ENCODE peak calls at places on chromosome 13, in four cellular contexts. Q is PC-3, F is HCT116, G is GM23248. J is an unnamed sample.

GRCh38 chr13:97600438-97601080 is 166.6 kb downstream of the RAP2A start:
- DNase-seq in Q (peak; percentile 77), F (no peak), G (peak; percentile 69), J (no peak)

GRCh38 chr13:48687249-48687648 is 33.5 kb downstream of the CYSLTR2 start:
- DNase-seq in Q (no peak), F (no peak), G (no peak), J (no peak)

GRCh38 chr13:30835442-30835841 is 70.6 kb upstream of the MEDAG start:
- DNase-seq in Q (no peak), F (no peak), G (no peak), J (no peak)

GRCh38 chr13:20901668-20902437 is 693 bp downstream of the XPO4 start:
- DNase-seq in Q (peak; percentile 55), F (peak; percentile 15), G (peak; percentile 75), J (peak; percentile 52)

GRCh38 chr13:92187378-92187989 is 789.1 kb downstream of the GPC5 start:
- DNase-seq in Q (peak; percentile 46), F (no peak), G (peak; percentile 44), J (peak; percentile 52)

GRCh38 chr13:87669379-87669978 is 1.7 kb upstream of the SLITRK5 start:
- DNase-seq in Q (peak; percentile 59), F (no peak), G (peak; percentile 44), J (peak; percentile 56)

GRCh38 chr13:45604892-45605291 is 10.6 kb downstream of the ERICH6B start:
- DNase-seq in Q (no peak), F (no peak), G (no peak), J (no peak)

GRCh38 chr13:42334329-42334706 is 62.4 kb downstream of the AKAP11 start:
- DNase-seq in Q (no peak), F (no peak), G (no peak), J (no peak)

GRCh38 chr13:107883561-107884175 is 331.7 kb downstream of the LIG4 start:
- DNase-seq in Q (peak; percentile 93), F (no peak), G (peak; percentile 83), J (no peak)

GRCh38 chr13:107886118-107886517 is 329.2 kb downstream of the LIG4 start:
- DNase-seq in Q (peak; percentile 31), F (no peak), G (no peak), J (no peak)

GRCh38 chr13:107884564-107884963 is 330.8 kb downstream of the LIG4 start:
- DNase-seq in Q (no peak), F (no peak), G (no peak), J (no peak)

GRCh38 chr13:107882708-107883560 is 332.4 kb downstream of the LIG4 start:
- DNase-seq in Q (peak; percentile 42), F (no peak), G (no peak), J (no peak)

GRCh38 chr13:107881362-107881761 is 334.0 kb downstream of the LIG4 start:
- DNase-seq in Q (peak; percentile 89), F (no peak), G (peak; percentile 55), J (no peak)
- TF ChIP-seq EZH2phosphoT487 in Q (no peak), F (no peak), G (peak; percentile 86), J (no peak)

GRCh38 chr13:112067871-112068305 is 939 bp downstream of the SOX1 start:
- DNase-seq in Q (no peak), F (no peak), G (peak; percentile 23), J (peak; percentile 76)

GRCh38 chr13:112068531-112069062 is 1.6 kb downstream of the SOX1 start:
- DNase-seq in Q (no peak), F (no peak), G (no peak), J (peak; percentile 57)

GRCh38 chr13:112071011-112071901 is 4.3 kb downstream of the SOX1 start:
- DNase-seq in Q (no peak), F (no peak), G (no peak), J (peak; percentile 37)

GRCh38 chr13:112069063-112069726 is 2.2 kb downstream of the SOX1 start:
- DNase-seq in Q (no peak), F (no peak), G (no peak), J (peak; percentile 62)

GRCh38 chr13:112069727-112070300 is 2.9 kb downstream of the SOX1 start:
- DNase-seq in Q (no peak), F (no peak), G (no peak), J (peak; percentile 57)
- TF ChIP-seq EZH2 in Q (no peak), F (no peak), G (no peak), J (peak; percentile 67)

DNA sequence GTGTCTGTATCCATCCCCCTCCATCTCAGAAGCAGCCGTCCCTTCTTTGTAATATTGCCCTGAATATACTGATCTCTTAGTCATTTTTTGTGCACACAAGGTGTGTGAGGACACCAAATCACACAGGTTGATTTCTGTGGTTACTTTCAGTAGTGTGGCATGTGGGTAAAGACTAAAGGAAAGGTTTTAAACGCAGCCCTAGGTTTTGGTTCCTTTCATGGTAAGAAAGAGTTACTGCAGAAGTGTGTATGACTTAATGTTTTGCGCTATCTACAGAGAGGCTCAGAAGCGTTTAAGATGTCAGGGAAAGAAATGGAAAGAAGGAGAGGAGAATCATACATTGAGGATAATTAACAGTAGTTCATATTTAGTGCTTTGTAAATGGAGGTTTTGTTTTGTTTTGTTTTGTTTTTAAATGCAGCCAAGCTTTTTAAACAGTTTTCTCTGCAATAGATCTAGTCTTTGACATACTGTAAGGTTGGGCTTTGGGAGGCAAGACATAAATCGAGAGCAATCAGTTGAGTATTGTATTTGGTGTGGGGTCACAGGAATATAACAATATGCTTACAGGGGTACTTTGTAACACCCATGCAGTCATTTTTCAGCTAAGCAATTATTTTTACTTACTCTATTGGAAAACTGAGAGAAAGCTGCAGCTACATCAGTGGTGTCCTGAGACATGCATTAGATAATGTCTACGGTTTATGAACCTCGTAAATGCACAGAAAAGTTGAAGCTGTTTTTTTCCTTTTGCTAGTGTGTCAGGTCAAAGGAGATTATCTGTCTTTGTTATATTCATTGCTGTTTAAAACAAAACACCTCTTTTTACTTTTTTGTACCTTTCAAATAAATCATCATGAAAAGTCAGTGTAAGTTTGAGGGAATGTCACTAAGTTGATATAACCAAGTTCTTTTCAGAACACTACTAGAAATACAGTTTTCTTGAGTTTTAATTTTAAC is 1.9 kb downstream of the NBEA start:
- DNase-seq in Q (peak; percentile 30), F (no peak), G (no peak), J (no peak)
- H3K9ac ChIP-seq in Q (peak overlapping the region; percentile 19), F (no peak overlapping the region), G (no peak overlapping the region), J (peak overlapping the region; percentile 36)

DNA sequence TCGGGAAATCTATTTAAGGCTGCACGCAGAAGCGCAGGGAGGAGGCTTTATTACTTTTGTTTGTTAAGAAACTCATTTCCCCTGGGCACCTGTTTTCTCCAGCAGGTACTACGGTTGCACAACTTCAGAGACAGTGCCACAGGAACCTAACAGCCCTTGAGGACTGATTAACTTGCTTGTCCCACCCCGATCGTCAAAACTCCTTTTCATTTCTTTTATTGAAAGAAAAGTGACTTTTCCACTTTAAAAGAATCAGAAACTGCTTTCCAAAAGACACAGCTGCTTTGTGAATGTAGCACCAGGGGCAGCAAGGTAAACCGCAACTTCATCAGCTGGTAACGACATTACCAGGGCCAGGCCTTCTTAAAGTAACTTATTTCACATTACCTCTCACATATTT is 1.5 kb downstream of the ANKRD10 start:
- DNase-seq in Q (peak; percentile 49), F (no peak), G (peak; percentile 42), J (peak; percentile 18)
- TF ChIP-seq EZH2phosphoT487 in Q (no peak), F (no peak), G (no peak), J (no peak)

GRCh38 chr13:28820099-28821051 is at the start of gene MTUS2:
- DNase-seq in Q (no peak), F (no peak), G (peak; percentile 15), J (peak; percentile 36)
- TF ChIP-seq EZH2 in Q (peak; percentile 91), F (no peak), G (peak; percentile 73), J (peak; percentile 85)

GRCh38 chr13:46896346-46897138 is at the start of gene HTR2A:
- DNase-seq in Q (peak; percentile 18), F (no peak), G (peak; percentile 72), J (peak; percentile 55)
- H3K9ac ChIP-seq in Q (no peak within 1 kb of the TSS), F (no peak within 1 kb of the TSS), G (peak within 1 kb of the TSS; percentile 67), J (no peak within 1 kb of the TSS)

DNA sequence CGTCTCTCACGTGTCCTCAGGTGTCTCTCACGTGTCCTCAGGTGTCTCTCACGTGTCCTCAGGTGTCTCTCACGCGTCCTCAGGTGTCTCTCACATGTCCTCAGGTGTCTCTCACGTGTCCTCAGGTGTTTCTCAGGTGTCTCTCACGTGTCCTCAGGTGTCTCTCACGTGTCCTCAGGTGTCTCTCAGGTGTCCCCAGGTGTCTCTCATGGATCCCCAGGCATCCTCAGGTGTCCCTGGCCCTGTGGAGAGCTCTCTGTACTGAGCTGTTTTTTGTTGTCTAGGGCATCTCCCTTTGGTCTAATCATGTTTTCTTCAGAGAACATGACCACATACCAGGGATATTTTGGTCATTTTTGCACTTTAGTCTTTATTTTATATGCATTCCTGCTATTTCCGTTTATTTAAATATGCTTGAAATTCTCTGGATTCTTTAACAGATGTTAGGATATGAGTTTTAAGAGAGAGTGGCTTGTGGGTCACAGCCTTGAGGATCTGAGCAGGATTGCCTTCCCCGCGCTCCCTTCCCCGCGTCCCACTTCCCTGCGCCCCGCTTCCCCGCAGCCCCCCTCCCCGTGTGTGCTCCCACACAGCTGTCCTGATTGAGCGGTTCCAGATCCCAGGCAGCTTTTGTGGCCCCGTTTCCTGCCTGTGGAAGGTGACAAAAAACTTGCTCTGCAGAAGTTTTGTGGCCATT is 31.9 kb downstream of the ATP4B start:
- DNase-seq in Q (no peak), F (no peak), G (peak; percentile 51), J (no peak)
- TF ChIP-seq EZH2phosphoT487 in Q (no peak), F (no peak), G (no peak), J (no peak)

GRCh38 chr13:28495586-28496564 is 947 bp upstream of the FLT1 start:
- DNase-seq in Q (no peak), F (no peak), G (peak; percentile 17), J (no peak)
- TF ChIP-seq EZH2 in Q (peak; percentile 27), F (no peak), G (no peak), J (peak; percentile 87)

GRCh38 chr13:51004918-51005460 is 95.4 kb downstream of the RNASEH2B start:
- DNase-seq in Q (no peak), F (no peak), G (no peak), J (no peak)

GRCh38 chr13:51006067-51006800 is 96.6 kb downstream of the RNASEH2B start:
- DNase-seq in Q (no peak), F (no peak), G (peak; percentile 65), J (no peak)

GRCh38 chr13:51005566-51005965 is 96.0 kb downstream of the RNASEH2B start:
- DNase-seq in Q (no peak), F (no peak), G (no peak), J (no peak)

GRCh38 chr13:51009597-51009996 is 100.0 kb downstream of the RNASEH2B start:
- DNase-seq in Q (no peak), F (no peak), G (no peak), J (no peak)

GRCh38 chr13:51007216-51007615 is 97.6 kb downstream of the RNASEH2B start:
- DNase-seq in Q (no peak), F (no peak), G (no peak), J (no peak)
- H3K9ac ChIP-seq in Q (no peak overlapping the region), F (no peak overlapping the region), G (no peak overlapping the region), J (no peak overlapping the region)

GRCh38 chr13:111385182-111385857 is 64.9 kb downstream of the TEX29 start:
- DNase-seq in Q (no peak), F (no peak), G (no peak), J (no peak)
- TF ChIP-seq EZH2phosphoT487 in Q (no peak), F (no peak), G (no peak), J (no peak)

J was measured in neural progenitor cell.